ENCODE peak calls at places on chromosomes 12 and 14, in five cellular contexts. T, R, J, Z and D are unnamed samples.
A peak's percentile ranks its signal among the peaks of the same experiment; 100 is the strongest.

GRCh38 chr14:50452285-50452684 is 55.6 kb upstream of the CDKL1 start:
- DNase-seq in T (no peak), R (peak; percentile 31), J (no peak), Z (no peak), D (no peak)

GRCh38 chr12:113242018-113242418 is 20.8 kb downstream of the TPCN1 start:
- DNase-seq in T (no peak), R (no peak), J (no peak), Z (no peak), D (no peak)

GRCh38 chr14:49479432-49479831 is 106.7 kb downstream of the RPS29 start:
- DNase-seq in T (no peak), R (no peak), J (no peak), Z (no peak), D (no peak)

GRCh38 chr12:28568083-28568482 is 377.8 kb downstream of the CCDC91 start:
- DNase-seq in T (peak; percentile 67), R (peak; percentile 95), J (peak; percentile 87), Z (no peak), D (no peak)

GRCh38 chr14:49134940-49135339 is 451.2 kb downstream of the RPS29 start:
- DNase-seq in T (no peak), R (no peak), J (no peak), Z (no peak), D (peak; percentile 65)

GRCh38 chr12:95205685-95206084 is 11.6 kb downstream of the FGD6 start:
- DNase-seq in T (peak; percentile 75), R (peak; percentile 90), J (peak; percentile 88), Z (peak; percentile 32), D (peak; percentile 84)

GRCh38 chr12:21656931-21657335 is 709 bp downstream of the LDHB start:
- DNase-seq in T (peak; percentile 23), R (peak; percentile 50), J (peak; percentile 69), Z (peak; percentile 5), D (peak; percentile 68)

GRCh38 chr12:103930787-103931536 is 752 bp downstream of the HSP90B1 start:
- DNase-seq in T (peak; percentile 41), R (peak; percentile 30), J (no peak), Z (peak; percentile 26), D (peak; percentile 40)

GRCh38 chr12:55727643-55728184 is 1.1 kb downstream of the CD63 start:
- DNase-seq in T (peak; percentile 81), R (peak; percentile 61), J (peak; percentile 55), Z (no peak), D (no peak)

GRCh38 chr12:12562585-12563245 is at the start of gene DUSP16:
- DNase-seq in T (peak; percentile 96), R (peak; percentile 95), J (peak; percentile 98), Z (peak; percentile 92), D (peak; percentile 99)

GRCh38 chr12:130981947-130982346 is 28.2 kb downstream of the ADGRD1 start:
- DNase-seq in T (no peak), R (no peak), J (no peak), Z (no peak), D (no peak)
- H4K8ac ChIP-seq in T (no peak overlapping the region), R (no peak overlapping the region), J (no peak overlapping the region), Z (no peak overlapping the region), D (no peak overlapping the region)

DNA sequence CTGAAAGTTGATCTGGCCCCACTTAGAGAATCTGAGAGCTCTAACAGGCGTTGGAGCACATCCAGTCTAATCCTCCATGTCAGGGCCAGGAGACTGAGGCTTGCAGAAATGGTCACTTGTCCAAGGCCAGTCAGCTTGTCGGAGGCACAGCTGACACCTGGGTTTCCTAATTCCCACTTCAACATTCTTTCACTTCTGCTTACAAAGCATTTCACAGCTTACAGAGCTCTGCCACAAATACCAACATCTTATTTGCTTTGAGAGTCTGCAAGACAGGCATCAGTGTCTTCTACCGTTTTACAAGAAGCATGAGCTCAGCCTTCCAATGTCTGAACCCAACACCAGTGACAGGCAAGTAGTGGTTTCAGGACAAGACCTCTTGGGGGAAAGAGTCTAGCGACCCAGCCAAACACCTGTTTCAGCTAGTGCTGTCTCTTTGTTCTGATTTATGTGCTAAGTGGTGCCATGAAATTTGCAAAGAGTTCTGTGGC is 31.8 kb downstream of the ISCA2 start:
- DNase-seq in T (no peak), R (no peak), J (no peak), Z (no peak), D (no peak)
- H2AK5ac ChIP-seq in T (no peak overlapping the region), R (no peak overlapping the region), J (no peak overlapping the region), Z (no peak overlapping the region), D (no peak overlapping the region)

GRCh38 chr14:23617539-23617938 is 18.6 kb upstream of the DHRS2 start:
- DNase-seq in T (no peak), R (no peak), J (no peak), Z (no peak), D (no peak)

GRCh38 chr14:23621204-23621931 is 14.8 kb upstream of the DHRS2 start:
- DNase-seq in T (no peak), R (no peak), J (no peak), Z (no peak), D (no peak)

GRCh38 chr14:23621932-23622495 is 14.2 kb upstream of the DHRS2 start:
- DNase-seq in T (no peak), R (no peak), J (no peak), Z (no peak), D (no peak)

GRCh38 chr14:23620177-23620702 is 15.9 kb upstream of the DHRS2 start:
- DNase-seq in T (no peak), R (no peak), J (no peak), Z (no peak), D (no peak)

DNA sequence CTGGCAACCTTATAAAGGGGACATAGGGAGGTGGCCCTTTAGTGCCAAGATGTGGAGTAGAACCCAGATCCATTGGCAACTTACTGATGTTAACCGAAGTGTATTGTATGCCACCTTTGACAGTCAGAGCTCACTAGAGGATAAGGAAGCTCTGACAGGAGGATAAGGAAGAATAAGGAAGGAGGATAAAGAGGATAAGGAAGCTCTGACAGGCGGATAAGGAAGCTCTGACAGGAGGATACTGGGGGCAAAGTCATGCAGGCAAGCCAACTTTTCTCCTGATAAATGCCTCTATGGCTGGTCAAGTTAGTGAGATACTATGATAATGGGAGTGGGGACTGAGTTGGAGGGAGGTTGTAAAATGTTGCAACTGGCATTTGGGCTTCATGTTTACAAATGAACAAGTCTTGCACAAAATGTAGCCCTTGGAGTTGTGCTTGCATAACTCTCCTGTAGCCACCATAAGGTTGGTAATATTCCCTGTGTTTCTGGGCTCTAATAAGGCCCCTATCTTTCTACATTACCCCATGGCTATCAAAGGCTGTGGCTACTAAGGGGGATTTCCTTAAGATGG is 17.7 kb upstream of the DHRS2 start:
- DNase-seq in T (no peak), R (no peak), J (no peak), Z (no peak), D (no peak)
- H3K4me2 ChIP-seq in T (no peak overlapping the region), R (no peak overlapping the region), J (no peak overlapping the region), Z (no peak overlapping the region), D (no peak overlapping the region)

GRCh38 chr14:100340454-100340813 is 17.3 kb downstream of the SLC25A47 start:
- DNase-seq in T (no peak), R (no peak), J (no peak), Z (no peak), D (no peak)

GRCh38 chr14:100333867-100334266 is 10.7 kb downstream of the SLC25A47 start:
- DNase-seq in T (no peak), R (no peak), J (no peak), Z (no peak), D (no peak)

GRCh38 chr14:100339757-100340453 is 16.8 kb downstream of the SLC25A47 start:
- DNase-seq in T (no peak), R (no peak), J (no peak), Z (no peak), D (no peak)

GRCh38 chr14:100334904-100335303 is 11.8 kb downstream of the SLC25A47 start:
- DNase-seq in T (peak; percentile 87), R (no peak), J (no peak), Z (no peak), D (no peak)

DNA sequence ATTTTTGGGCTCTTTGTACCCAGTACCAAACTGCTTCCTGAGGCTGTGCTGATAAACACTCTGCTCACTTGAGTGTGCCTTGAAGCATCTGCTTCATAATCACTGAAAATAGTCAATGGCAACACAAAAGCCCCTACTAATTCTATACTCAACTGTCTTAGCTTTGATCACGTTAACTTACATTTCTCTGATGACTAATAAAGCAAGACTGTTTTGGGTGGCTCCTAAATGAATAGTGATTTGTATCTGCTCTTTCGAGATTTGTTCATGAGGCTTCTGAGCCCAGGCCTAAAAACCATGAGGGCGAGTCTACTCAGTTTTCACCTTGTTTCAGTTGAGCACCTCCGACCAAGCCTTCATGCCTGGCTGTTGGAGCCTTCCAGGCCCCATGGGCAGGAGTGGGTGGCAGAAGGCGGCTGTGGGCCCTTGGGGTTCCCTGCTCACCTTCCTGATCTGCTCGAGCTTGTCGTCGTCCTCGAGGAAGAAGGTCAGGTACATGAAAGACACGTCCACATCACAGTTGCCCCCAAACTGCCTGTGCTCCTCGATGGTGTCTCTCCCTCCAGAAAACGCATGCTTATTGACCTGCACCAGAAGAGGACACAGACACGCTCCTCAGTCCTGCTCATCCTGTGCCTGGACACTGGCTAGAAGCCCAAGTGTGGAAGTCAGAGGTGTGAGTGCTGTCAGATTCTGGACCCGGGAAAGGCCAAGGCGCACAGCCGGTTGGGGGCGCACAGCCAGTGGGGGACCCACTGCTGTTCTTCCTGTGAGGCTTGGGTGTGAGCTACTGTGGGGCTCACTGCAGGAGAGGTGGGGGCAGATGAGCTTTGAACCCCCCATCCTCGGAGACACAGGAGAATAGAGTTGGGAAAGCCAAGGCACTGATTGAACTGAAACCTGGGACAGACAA is 13.7 kb downstream of the SLC25A47 start:
- DNase-seq in T (peak; percentile 81), R (no peak), J (no peak), Z (no peak), D (no peak)
- H4K8ac ChIP-seq in T (no peak overlapping the region), R (no peak overlapping the region), J (peak overlapping the region; percentile 14), Z (no peak overlapping the region), D (no peak overlapping the region)